ENCODE peak calls at places on chromosomes 1 and 21, in five cellular contexts. One of them, this sample, is unnamed.

GRCh38 chr1:235513495-235514366 is 9.5 kb upstream of the B3GALNT2 start:
- DNase-seq in astrocyte: peak
- DNase-seq in colonic mucosa: peak
- DNase-seq in fibroblast of lung: peak
- DNase-seq in NT2/D1: peak
- DNase-seq in this sample: peak

GRCh38 chr1:207050768-207051614 is at the start of gene YOD1:
- DNase-seq in astrocyte: peak
- DNase-seq in colonic mucosa: peak
- DNase-seq in fibroblast of lung: peak
- DNase-seq in NT2/D1: peak
- DNase-seq in this sample: peak

GRCh38 chr1:246005067-246005466 is 502.0 kb downstream of the SMYD3 start:
- DNase-seq in astrocyte: peak
- DNase-seq in colonic mucosa: no peak
- DNase-seq in fibroblast of lung: peak
- DNase-seq in NT2/D1: no peak
- DNase-seq in this sample: no peak

GRCh38 chr21:36535618-36536241 is 55.8 kb upstream of the CLDN14 start:
- DNase-seq in astrocyte: no peak
- DNase-seq in colonic mucosa: no peak
- DNase-seq in fibroblast of lung: no peak
- DNase-seq in NT2/D1: no peak
- DNase-seq in this sample: peak

GRCh38 chr1:12019858-12020509 is 686 bp downstream of the MIIP start:
- DNase-seq in astrocyte: no peak
- DNase-seq in colonic mucosa: peak
- DNase-seq in fibroblast of lung: no peak
- DNase-seq in NT2/D1: no peak
- DNase-seq in this sample: no peak

GRCh38 chr1:161100534-161100933 is 2.4 kb downstream of the KLHDC9 start:
- DNase-seq in astrocyte: no peak
- DNase-seq in colonic mucosa: no peak
- DNase-seq in fibroblast of lung: no peak
- DNase-seq in NT2/D1: no peak
- DNase-seq in this sample: no peak

GRCh38 chr1:35532497-35533226 is 24.5 kb downstream of the KIAA0319L start:
- DNase-seq in astrocyte: peak
- DNase-seq in colonic mucosa: no peak
- DNase-seq in fibroblast of lung: no peak
- DNase-seq in NT2/D1: no peak
- DNase-seq in this sample: no peak

GRCh38 chr1:181353526-181353925 is 129.8 kb upstream of the CACNA1E start:
- DNase-seq in astrocyte: no peak
- DNase-seq in colonic mucosa: no peak
- DNase-seq in fibroblast of lung: no peak
- DNase-seq in NT2/D1: no peak
- DNase-seq in this sample: no peak

GRCh38 chr1:235423214-235423652 is 56.0 kb downstream of the TBCE start:
- DNase-seq in astrocyte: no peak
- DNase-seq in colonic mucosa: no peak
- DNase-seq in fibroblast of lung: no peak
- DNase-seq in NT2/D1: no peak
- DNase-seq in this sample: no peak

GRCh38 chr1:172144445-172145060 is 275.9 kb upstream of the C1orf105 start:
- DNase-seq in astrocyte: peak
- DNase-seq in colonic mucosa: peak
- DNase-seq in fibroblast of lung: peak
- DNase-seq in NT2/D1: no peak
- DNase-seq in this sample: no peak

GRCh38 chr1:24417681-24418080 is 2.1 kb downstream of the NIPAL3 start:
- DNase-seq in astrocyte: peak
- DNase-seq in colonic mucosa: no peak
- DNase-seq in fibroblast of lung: no peak
- DNase-seq in NT2/D1: no peak
- DNase-seq in this sample: no peak

GRCh38 chr1:22935450-22935849 is 37.2 kb downstream of the LACTBL1 start:
- DNase-seq in astrocyte: no peak
- DNase-seq in colonic mucosa: no peak
- DNase-seq in fibroblast of lung: no peak
- DNase-seq in NT2/D1: no peak
- DNase-seq in this sample: no peak

GRCh38 chr1:116334868-116335649 is 38.0 kb upstream of the ATP1A1 start:
- DNase-seq in astrocyte: no peak
- DNase-seq in colonic mucosa: no peak
- DNase-seq in fibroblast of lung: no peak
- DNase-seq in NT2/D1: peak
- DNase-seq in this sample: no peak

GRCh38 chr1:54409156-54410142 is 3.3 kb upstream of the SSBP3 start:
- DNase-seq in astrocyte: no peak
- DNase-seq in colonic mucosa: peak
- DNase-seq in fibroblast of lung: no peak
- DNase-seq in NT2/D1: no peak
- DNase-seq in this sample: peak

GRCh38 chr1:201488817-201489581 is 17.9 kb downstream of the CSRP1 start:
- DNase-seq in astrocyte: peak
- DNase-seq in colonic mucosa: no peak
- DNase-seq in fibroblast of lung: peak
- DNase-seq in NT2/D1: no peak
- DNase-seq in this sample: no peak

GRCh38 chr21:16624468-16625102 is 888.3 kb upstream of the CXADR start:
- DNase-seq in astrocyte: no peak
- DNase-seq in colonic mucosa: no peak
- DNase-seq in fibroblast of lung: no peak
- DNase-seq in NT2/D1: no peak
- DNase-seq in this sample: no peak

GRCh38 chr21:46122758-46123683 is 25.1 kb downstream of the COL6A2 start:
- DNase-seq in astrocyte: no peak
- DNase-seq in colonic mucosa: no peak
- DNase-seq in fibroblast of lung: no peak
- DNase-seq in NT2/D1: no peak
- DNase-seq in this sample: no peak

GRCh38 chr1:215665212-215665611 is 98.1 kb downstream of the KCTD3 start:
- DNase-seq in astrocyte: peak
- DNase-seq in colonic mucosa: no peak
- DNase-seq in fibroblast of lung: peak
- DNase-seq in NT2/D1: no peak
- DNase-seq in this sample: no peak

GRCh38 chr21:42012344-42012743 is 2.2 kb upstream of the ZBTB21 start:
- DNase-seq in astrocyte: no peak
- DNase-seq in colonic mucosa: no peak
- DNase-seq in fibroblast of lung: no peak
- DNase-seq in NT2/D1: no peak
- DNase-seq in this sample: no peak

GRCh38 chr21:42009018-42009830 is 936 bp downstream of the ZBTB21 start:
- DNase-seq in astrocyte: peak
- DNase-seq in colonic mucosa: peak
- DNase-seq in fibroblast of lung: peak
- DNase-seq in NT2/D1: no peak
- DNase-seq in this sample: peak

GRCh38 chr21:42009831-42010506 is at the start of gene ZBTB21:
- DNase-seq in astrocyte: peak
- DNase-seq in colonic mucosa: peak
- DNase-seq in fibroblast of lung: peak
- DNase-seq in NT2/D1: peak
- DNase-seq in this sample: peak

GRCh38 chr21:42012763-42013329 is 2.7 kb upstream of the ZBTB21 start:
- DNase-seq in astrocyte: no peak
- DNase-seq in colonic mucosa: no peak
- DNase-seq in fibroblast of lung: no peak
- DNase-seq in NT2/D1: no peak
- DNase-seq in this sample: no peak

GRCh38 chr21:42010507-42011493 is 640 bp upstream of the ZBTB21 start:
- DNase-seq in astrocyte: peak
- DNase-seq in colonic mucosa: peak
- DNase-seq in fibroblast of lung: no peak
- DNase-seq in NT2/D1: no peak
- DNase-seq in this sample: peak
- H3K9ac ChIP-seq in astrocyte: peak
- H3K9ac ChIP-seq in colonic mucosa: peak
- H3K9ac ChIP-seq in fibroblast of lung: peak
- H3K9ac ChIP-seq in NT2/D1: peak
- H3K9ac ChIP-seq in this sample: peak

GRCh38 chr1:33407339-33407738 is 23.6 kb downstream of the PHC2 start:
- DNase-seq in astrocyte: no peak
- DNase-seq in colonic mucosa: no peak
- DNase-seq in fibroblast of lung: no peak
- DNase-seq in NT2/D1: no peak
- DNase-seq in this sample: no peak
- H3K9ac ChIP-seq in astrocyte: no peak
- H3K9ac ChIP-seq in colonic mucosa: no peak
- H3K9ac ChIP-seq in fibroblast of lung: no peak
- H3K9ac ChIP-seq in NT2/D1: no peak
- H3K9ac ChIP-seq in this sample: no peak

GRCh38 chr1:2629627-2630497 is 3.0 kb downstream of the MMEL1 start:
- DNase-seq in astrocyte: no peak
- DNase-seq in colonic mucosa: no peak
- DNase-seq in fibroblast of lung: no peak
- DNase-seq in NT2/D1: no peak
- DNase-seq in this sample: no peak
- H3K9ac ChIP-seq in astrocyte: no peak
- H3K9ac ChIP-seq in colonic mucosa: no peak
- H3K9ac ChIP-seq in fibroblast of lung: no peak
- H3K9ac ChIP-seq in NT2/D1: no peak
- H3K9ac ChIP-seq in this sample: no peak

DNA sequence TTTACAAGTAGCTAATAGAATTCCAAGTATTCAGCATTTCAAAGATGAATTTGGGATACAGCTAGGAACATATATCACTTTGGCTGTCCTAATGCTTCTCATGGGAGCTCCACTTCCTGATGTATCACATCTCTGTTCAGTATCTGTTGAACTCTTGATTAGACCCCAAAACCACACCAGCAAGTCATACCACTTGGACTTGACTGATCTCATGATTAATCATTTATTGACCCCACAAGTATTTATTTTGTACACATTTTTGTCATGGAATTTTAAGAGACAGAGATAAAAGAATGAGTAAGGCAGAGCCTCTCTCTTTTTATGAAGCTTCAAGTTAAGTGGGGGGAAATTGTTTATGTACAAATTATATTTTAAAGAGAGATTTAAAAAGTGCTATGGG is 30.0 kb downstream of the TMPRSS15 start:
- DNase-seq in astrocyte: peak
- DNase-seq in colonic mucosa: no peak
- DNase-seq in fibroblast of lung: no peak
- DNase-seq in NT2/D1: no peak
- DNase-seq in this sample: no peak
- H3K9ac ChIP-seq in astrocyte: no peak
- H3K9ac ChIP-seq in colonic mucosa: no peak
- H3K9ac ChIP-seq in fibroblast of lung: no peak
- H3K9ac ChIP-seq in NT2/D1: no peak
- H3K9ac ChIP-seq in this sample: no peak

DNA sequence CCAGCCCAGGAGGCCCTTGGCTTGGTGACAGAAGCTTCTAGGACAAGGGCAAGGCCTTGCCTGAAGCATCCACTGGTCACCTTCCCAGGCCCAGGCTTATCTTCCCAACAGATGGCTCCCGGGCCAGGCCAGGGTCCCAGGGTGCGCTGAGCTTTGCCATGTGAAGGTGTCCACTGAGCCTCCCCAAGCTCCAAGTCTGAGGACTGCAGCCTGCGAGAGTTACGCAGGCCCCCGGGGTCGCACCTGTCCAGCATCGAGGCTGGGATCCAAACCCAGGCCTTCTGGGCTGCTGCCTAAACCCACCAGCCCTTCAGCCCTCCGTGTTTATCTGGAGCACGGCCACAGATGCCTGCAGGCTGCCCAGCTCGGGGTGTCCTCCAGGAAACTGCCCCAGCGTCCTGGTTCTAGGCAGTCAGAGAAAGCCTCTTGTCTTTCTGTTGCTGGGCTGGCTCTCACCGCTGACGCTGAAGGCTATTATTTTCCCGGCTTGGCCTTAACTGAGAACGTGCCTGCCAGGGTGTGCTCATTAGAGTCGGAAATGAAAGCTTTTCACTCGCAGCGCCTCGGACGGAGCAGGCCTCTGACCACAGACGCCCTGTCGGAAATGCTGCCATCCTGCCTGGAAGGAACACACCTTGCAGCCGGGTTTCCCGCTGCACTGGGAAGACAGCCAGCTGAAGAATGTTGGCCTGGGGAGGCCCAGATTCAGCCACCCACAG is 71.4 kb downstream of the MEGF6 start:
- DNase-seq in astrocyte: peak
- DNase-seq in colonic mucosa: no peak
- DNase-seq in fibroblast of lung: no peak
- DNase-seq in NT2/D1: no peak
- DNase-seq in this sample: peak
- H3K9ac ChIP-seq in astrocyte: peak
- H3K9ac ChIP-seq in colonic mucosa: no peak
- H3K9ac ChIP-seq in fibroblast of lung: no peak
- H3K9ac ChIP-seq in NT2/D1: peak
- H3K9ac ChIP-seq in this sample: no peak

GRCh38 chr1:183272390-183272801 is 86.3 kb downstream of the LAMC2 start:
- DNase-seq in astrocyte: peak
- DNase-seq in colonic mucosa: no peak
- DNase-seq in fibroblast of lung: peak
- DNase-seq in NT2/D1: no peak
- DNase-seq in this sample: no peak
- H3K9ac ChIP-seq in astrocyte: peak
- H3K9ac ChIP-seq in colonic mucosa: no peak
- H3K9ac ChIP-seq in fibroblast of lung: no peak
- H3K9ac ChIP-seq in NT2/D1: no peak
- H3K9ac ChIP-seq in this sample: no peak

DNA sequence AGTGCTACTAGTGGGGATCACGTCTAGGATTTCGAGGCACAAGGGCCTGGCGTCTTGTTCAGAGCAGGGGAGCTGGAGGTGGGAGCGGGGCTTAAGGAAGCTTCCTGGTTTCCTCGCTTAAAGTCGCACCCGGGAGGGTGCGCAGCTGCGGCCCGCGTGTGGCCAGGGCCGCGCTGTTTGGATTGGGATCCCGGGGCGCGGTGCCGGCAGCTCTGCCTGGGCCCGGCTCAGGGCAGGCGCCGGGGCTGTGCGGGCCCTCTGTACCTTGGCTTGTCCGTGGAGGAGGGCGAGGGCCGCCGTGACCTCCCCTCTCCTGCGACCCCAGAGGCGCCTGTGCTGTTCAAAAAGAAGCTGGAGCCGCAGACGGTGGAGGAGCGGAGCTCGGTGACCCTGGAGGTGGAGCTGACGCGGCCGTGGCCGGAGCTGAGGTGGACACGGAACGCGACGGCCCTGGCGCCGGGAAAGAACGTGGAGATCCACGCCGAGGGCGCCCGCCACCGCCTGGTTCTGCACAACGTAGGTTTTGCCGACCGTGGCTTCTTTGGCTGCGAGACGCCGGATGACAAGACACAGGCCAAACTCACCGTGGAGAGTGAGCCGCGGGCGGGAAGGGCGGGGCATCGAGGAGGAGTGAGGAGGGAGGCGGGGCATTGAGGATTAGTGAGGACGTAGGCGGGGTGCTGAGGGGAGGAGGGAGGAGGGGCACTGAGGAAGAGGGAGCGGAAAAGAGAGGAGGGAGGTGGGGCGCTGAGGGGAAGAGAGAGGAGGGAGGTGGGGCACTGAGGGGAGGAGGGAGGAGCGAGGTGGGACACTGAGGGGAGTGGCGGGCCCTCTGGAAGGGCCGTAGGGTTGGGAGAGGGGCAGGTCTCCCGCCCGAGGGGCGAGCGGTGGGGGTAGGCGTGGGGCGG is 67.8 kb downstream of the OBSCN start:
- DNase-seq in astrocyte: peak
- DNase-seq in colonic mucosa: peak
- DNase-seq in fibroblast of lung: peak
- DNase-seq in NT2/D1: peak
- DNase-seq in this sample: peak
- H3K9ac ChIP-seq in astrocyte: peak
- H3K9ac ChIP-seq in colonic mucosa: no peak
- H3K9ac ChIP-seq in fibroblast of lung: peak
- H3K9ac ChIP-seq in NT2/D1: peak
- H3K9ac ChIP-seq in this sample: no peak

GRCh38 chr1:226223786-226224244 is 351 bp downstream of the MIXL1 start:
- DNase-seq in astrocyte: peak
- DNase-seq in colonic mucosa: peak
- DNase-seq in fibroblast of lung: no peak
- DNase-seq in NT2/D1: no peak
- DNase-seq in this sample: peak
- H3K9ac ChIP-seq in astrocyte: no peak
- H3K9ac ChIP-seq in colonic mucosa: peak
- H3K9ac ChIP-seq in fibroblast of lung: no peak
- H3K9ac ChIP-seq in NT2/D1: peak
- H3K9ac ChIP-seq in this sample: no peak

This sample was measured in MM.1S.